ENCODE peak calls at places on chromosomes 6 and 20, in six cellular contexts. B is neuronal stem cell, I is Karpas-422, Z is OCI-LY7, D is DND-41, S is PC-9. R is an unnamed sample.
A peak's percentile ranks its signal among the peaks of the same experiment; 100 is the strongest.

GRCh38 chr20:4891364-4891763 is 109.9 kb downstream of the SLC23A2 start:
- DNase-seq in B (no peak), I (no peak), Z (no peak), D (no peak), S (no peak), R (no peak)

GRCh38 chr6:40164345-40164755 is 230.1 kb upstream of the MOCS1 start:
- DNase-seq in B (no peak), I (peak; percentile 51), Z (no peak), D (no peak), S (no peak), R (no peak)

GRCh38 chr6:13470240-13471140 is 16.9 kb downstream of the GFOD1 start:
- DNase-seq in B (no peak), I (peak; percentile 87), Z (no peak), D (no peak), S (no peak), R (no peak)

GRCh38 chr6:40537446-40537845 is 49.7 kb downstream of the LRFN2 start:
- DNase-seq in B (no peak), I (no peak), Z (no peak), D (no peak), S (no peak), R (no peak)

GRCh38 chr6:119856136-119856535 is 506.6 kb upstream of the MAN1A1 start:
- DNase-seq in B (no peak), I (no peak), Z (peak; percentile 21), D (peak; percentile 28), S (peak; percentile 1), R (no peak)

GRCh38 chr6:44234101-44235090 is 11.0 kb downstream of the SLC29A1 start:
- DNase-seq in B (no peak), I (peak; percentile 70), Z (peak; percentile 62), D (no peak), S (peak; percentile 57), R (peak; percentile 78)

GRCh38 chr6:157996918-157997702 is 15.4 kb downstream of the SYNJ2 start:
- DNase-seq in B (no peak), I (no peak), Z (no peak), D (no peak), S (no peak), R (no peak)

GRCh38 chr6:168403370-168404005 is 37.5 kb upstream of the SMOC2 start:
- DNase-seq in B (no peak), I (no peak), Z (no peak), D (no peak), S (no peak), R (no peak)

GRCh38 chr20:32527447-32528055 is 57.6 kb downstream of the NOL4L start:
- DNase-seq in B (no peak), I (no peak), Z (no peak), D (peak; percentile 54), S (no peak), R (no peak)

GRCh38 chr20:22502731-22503191 is 81.6 kb downstream of the FOXA2 start:
- DNase-seq in B (no peak), I (no peak), Z (no peak), D (no peak), S (no peak), R (no peak)

GRCh38 chr6:46046558-46047169 is 31.0 kb upstream of the CLIC5 start:
- DNase-seq in B (no peak), I (no peak), Z (no peak), D (no peak), S (no peak), R (no peak)

GRCh38 chr6:147135211-147135672 is 69.0 kb upstream of the STXBP5 start:
- DNase-seq in B (no peak), I (no peak), Z (no peak), D (no peak), S (no peak), R (peak; percentile 81)

GRCh38 chr6:150894935-150895686 is 29.6 kb downstream of the MTHFD1L start:
- DNase-seq in B (no peak), I (no peak), Z (no peak), D (peak; percentile 15), S (peak; percentile 47), R (peak; percentile 65)

GRCh38 chr6:38687043-38687353 is 15.9 kb downstream of the GLO1 start:
- DNase-seq in B (no peak), I (no peak), Z (no peak), D (no peak), S (no peak), R (no peak)

GRCh38 chr6:31948753-31949413 is 3.0 kb downstream of the CFB start:
- DNase-seq in B (no peak), I (peak; percentile 40), Z (no peak), D (no peak), S (peak; percentile 66), R (peak; percentile 9)

GRCh38 chr6:134240664-134241431 is 77.1 kb downstream of the SGK1 start:
- DNase-seq in B (no peak), I (no peak), Z (peak; percentile 34), D (peak; percentile 81), S (peak; percentile 5), R (no peak)

GRCh38 chr20:56815796-56816195 is 186.7 kb downstream of the TFAP2C start:
- DNase-seq in B (no peak), I (no peak), Z (no peak), D (no peak), S (peak; percentile 44), R (no peak)

DNA sequence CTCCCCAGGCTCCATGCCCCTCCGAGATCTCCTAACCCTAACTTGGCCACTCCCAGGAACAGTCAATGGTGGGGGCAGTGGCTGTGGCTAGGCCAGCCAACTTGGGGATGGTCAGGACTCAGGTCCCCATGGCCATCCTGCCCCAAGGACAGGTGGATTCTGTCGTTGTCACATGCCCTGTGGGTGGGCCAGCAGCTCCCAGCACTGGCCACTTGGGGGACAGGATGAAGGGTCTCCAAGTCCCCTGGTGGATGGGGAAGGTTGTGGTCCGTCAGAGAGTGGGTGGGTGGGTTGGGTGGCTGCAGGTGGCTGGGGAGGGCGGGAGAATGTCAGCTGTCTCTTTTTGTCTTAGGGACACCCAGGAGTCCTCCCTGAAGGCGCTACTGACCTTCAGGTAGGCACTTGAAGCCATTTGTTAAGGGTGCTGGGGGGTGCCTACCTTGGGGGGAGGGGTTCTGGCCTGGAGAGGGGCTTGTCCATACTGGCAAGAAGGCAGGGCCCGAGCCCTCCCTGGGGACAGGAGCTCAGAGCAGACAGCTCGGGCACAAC is 5.5 kb downstream of the COL9A3 start:
- DNase-seq in B (no peak), I (no peak), Z (no peak), D (no peak), S (no peak), R (no peak)
- H2AFZ ChIP-seq in B (no peak overlapping the region), I (no peak overlapping the region), Z (no peak overlapping the region), D (no peak overlapping the region), S (no peak overlapping the region), R (no peak overlapping the region)

GRCh38 chr6:129936329-129937165 is 75.4 kb upstream of the TMEM244 start:
- DNase-seq in B (peak; percentile 55), I (peak; percentile 68), Z (peak; percentile 61), D (peak; percentile 43), S (peak; percentile 21), R (peak; percentile 35)

GRCh38 chr6:129929433-129929832 is 68.3 kb upstream of the TMEM244 start:
- DNase-seq in B (no peak), I (no peak), Z (no peak), D (no peak), S (no peak), R (peak; percentile 88)

GRCh38 chr6:129932321-129932720 is 71.2 kb upstream of the TMEM244 start:
- DNase-seq in B (no peak), I (no peak), Z (no peak), D (no peak), S (no peak), R (no peak)
- H2AFZ ChIP-seq in B (no peak overlapping the region), I (no peak overlapping the region), Z (no peak overlapping the region), D (no peak overlapping the region), S (no peak overlapping the region), R (no peak overlapping the region)

DNA sequence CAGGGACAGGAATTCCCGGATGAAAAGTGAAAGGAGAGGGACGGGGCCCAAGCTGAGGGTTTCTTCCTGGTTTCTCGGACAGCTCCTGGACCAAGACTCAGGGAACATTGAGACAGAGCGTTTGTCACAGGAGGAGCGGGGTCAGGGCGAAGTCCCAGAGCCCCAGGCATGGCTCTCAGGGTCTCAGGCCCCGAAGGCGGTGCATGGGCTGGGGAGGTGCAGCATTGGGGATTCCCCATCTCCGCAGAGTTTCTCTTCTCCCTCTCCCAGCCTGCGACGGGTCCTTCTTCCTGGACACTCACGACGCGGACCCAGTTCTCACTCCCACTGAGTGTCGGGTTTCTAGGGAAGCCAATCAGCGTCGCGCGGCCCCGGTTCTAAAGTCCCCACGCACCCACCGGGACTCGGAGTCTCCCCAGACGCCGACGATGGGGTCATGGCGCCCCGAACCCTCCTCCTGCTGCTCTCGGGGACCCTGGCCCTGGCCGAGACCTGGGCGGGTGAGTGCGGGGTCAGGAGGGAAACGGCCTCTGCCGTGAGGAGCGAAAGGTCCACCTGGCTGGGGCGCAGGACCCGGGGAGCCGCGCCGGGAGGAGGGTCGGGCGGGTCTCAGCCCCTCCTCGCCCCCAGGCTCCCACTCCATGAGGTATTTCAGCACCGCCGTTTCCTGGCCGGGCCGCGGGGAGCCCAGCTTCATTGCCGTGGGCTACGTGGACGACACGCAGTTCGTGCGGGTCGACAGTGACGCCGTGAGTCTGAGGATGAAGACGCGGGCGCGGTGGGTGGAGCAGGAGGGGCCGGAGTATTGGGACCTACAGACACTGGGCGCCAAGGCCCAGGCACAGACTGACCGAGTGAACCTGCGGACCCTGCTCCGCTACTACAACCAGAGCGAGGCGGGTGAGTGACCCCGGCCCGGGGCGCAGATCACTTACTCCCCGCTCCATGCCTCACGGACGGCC is 54.6 kb upstream of the POLR1H start:
- DNase-seq in B (no peak), I (no peak), Z (no peak), D (no peak), S (peak; percentile 23), R (no peak)
- H2AFZ ChIP-seq in B (peak overlapping the region; percentile 80), I (no peak overlapping the region), Z (no peak overlapping the region), D (no peak overlapping the region), S (no peak overlapping the region), R (peak overlapping the region; percentile 56)

DNA sequence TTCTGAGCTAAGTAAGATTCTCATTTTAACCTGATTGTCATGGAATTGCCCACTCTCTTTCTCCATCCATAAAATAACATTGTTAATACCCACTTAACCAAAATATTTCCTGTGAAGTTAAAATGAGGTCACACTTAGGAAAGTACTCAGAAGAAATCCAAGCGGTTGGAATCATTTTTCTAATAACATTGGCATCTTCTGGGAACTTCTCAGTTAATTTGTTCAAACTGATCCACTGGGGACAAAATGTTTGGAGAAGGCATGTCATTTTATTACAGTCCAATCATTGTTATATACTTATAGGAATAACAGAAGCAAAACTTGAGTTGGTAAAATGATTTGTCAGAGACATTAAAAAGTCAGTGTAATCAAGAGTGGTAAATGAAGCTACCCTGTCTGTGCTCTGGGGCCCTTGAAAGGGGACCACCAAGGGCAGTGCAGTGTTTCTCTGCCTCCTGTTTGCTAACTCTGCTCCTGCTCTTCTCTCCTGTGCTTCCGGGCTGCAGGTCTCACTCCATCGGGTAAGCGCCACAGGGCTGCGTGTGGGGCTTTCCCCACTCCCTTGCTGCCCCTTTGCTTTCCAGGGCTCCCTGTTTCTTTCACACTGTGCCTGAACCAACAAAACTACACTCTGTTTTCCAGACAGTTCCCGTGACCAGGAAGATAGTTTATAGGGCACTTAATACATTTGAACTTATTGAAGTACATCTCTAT is 50.1 kb downstream of the HDDC2 start:
- DNase-seq in B (peak; percentile 11), I (no peak), Z (no peak), D (no peak), S (no peak), R (peak; percentile 54)
- H2AFZ ChIP-seq in B (peak overlapping the region; percentile 87), I (no peak overlapping the region), Z (no peak overlapping the region), D (no peak overlapping the region), S (no peak overlapping the region), R (peak overlapping the region; percentile 44)